ENCODE peak calls at places on chromosomes 3 and 15, in four cellular contexts. One of them, this sample, is unnamed.

GRCh38 chr15:45634442-45635190 is at the start of gene SQOR:
- DNase-seq in HT1080: peak
- DNase-seq in skeletal muscle cell: no peak
- DNase-seq in putamen: peak
- DNase-seq in this sample: no peak

GRCh38 chr3:179743913-179744312 is 91.1 kb downstream of the USP13 start:
- DNase-seq in putamen: no peak
- DNase-seq in skeletal muscle cell: no peak
- DNase-seq in HT1080: no peak
- DNase-seq in this sample: no peak

GRCh38 chr3:193879864-193880242 is 256.1 kb upstream of the HES1 start:
- DNase-seq in putamen: no peak
- DNase-seq in HT1080: no peak
- DNase-seq in skeletal muscle cell: no peak
- DNase-seq in this sample: no peak

GRCh38 chr3:134677196-134677986 is 26.6 kb upstream of the KY start:
- DNase-seq in putamen: no peak
- DNase-seq in skeletal muscle cell: no peak
- DNase-seq in HT1080: no peak
- DNase-seq in this sample: no peak

GRCh38 chr15:84925906-84926305 is 41.4 kb downstream of the SLC28A1 start:
- DNase-seq in HT1080: no peak
- DNase-seq in skeletal muscle cell: no peak
- DNase-seq in putamen: no peak
- DNase-seq in this sample: no peak

GRCh38 chr3:11914651-11915050 is 68.0 kb upstream of the TAMM41 start:
- DNase-seq in putamen: no peak
- DNase-seq in skeletal muscle cell: no peak
- DNase-seq in HT1080: no peak
- DNase-seq in this sample: no peak

GRCh38 chr3:197374951-197375560 is 76.6 kb upstream of the DLG1 start:
- DNase-seq in HT1080: no peak
- DNase-seq in skeletal muscle cell: no peak
- DNase-seq in putamen: no peak
- DNase-seq in this sample: no peak

GRCh38 chr15:93485922-93486327 is 396.9 kb upstream of the RGMA start:
- DNase-seq in HT1080: no peak
- DNase-seq in putamen: no peak
- DNase-seq in skeletal muscle cell: no peak
- DNase-seq in this sample: no peak

GRCh38 chr3:162492446-162493081 is 996.0 kb downstream of the OTOL1 start:
- DNase-seq in putamen: no peak
- DNase-seq in HT1080: peak
- DNase-seq in skeletal muscle cell: peak
- DNase-seq in this sample: peak

GRCh38 chr3:76482510-76482909 is 557.4 kb upstream of the ROBO2 start:
- DNase-seq in HT1080: no peak
- DNase-seq in putamen: no peak
- DNase-seq in skeletal muscle cell: no peak
- DNase-seq in this sample: no peak

GRCh38 chr3:45608296-45608695 is 13.7 kb downstream of the LIMD1 start:
- DNase-seq in HT1080: no peak
- DNase-seq in putamen: no peak
- DNase-seq in skeletal muscle cell: no peak
- DNase-seq in this sample: no peak